ENCODE peak calls at places on chromosomes 6 and 20, in five cellular contexts. J, H, U, I and X are unnamed samples.

GRCh38 chr6:142802124-142802523 is 142.9 kb downstream of the HIVEP2 start:
- DNase-seq in J (peak), H (peak), U (no peak), I (no peak), X (peak)

GRCh38 chr6:134741193-134741521 is 208.7 kb downstream of the ALDH8A1 start:
- DNase-seq in J (no peak), H (peak), U (no peak), I (no peak), X (no peak)

GRCh38 chr20:23235173-23236027 is 115.2 kb upstream of the NXT1 start:
- DNase-seq in J (no peak), H (peak), U (peak), I (no peak), X (peak)

GRCh38 chr6:10809098-10809497 is 29.2 kb downstream of the MAK start:
- DNase-seq in J (no peak), H (no peak), U (no peak), I (no peak), X (no peak)

GRCh38 chr6:25419879-25420278 is 140.7 kb downstream of the CARMIL1 start:
- DNase-seq in J (no peak), H (no peak), U (no peak), I (no peak), X (no peak)

GRCh38 chr6:6332240-6332639 is 11.8 kb upstream of the F13A1 start:
- DNase-seq in J (no peak), H (no peak), U (no peak), I (no peak), X (no peak)

GRCh38 chr6:43669922-43670622 is 17.5 kb downstream of the MRPS18A start:
- DNase-seq in J (no peak), H (peak), U (no peak), I (no peak), X (peak)

GRCh38 chr20:33936651-33937050 is 57.1 kb upstream of the RALY start:
- DNase-seq in J (no peak), H (no peak), U (no peak), I (no peak), X (no peak)

GRCh38 chr6:23533954-23534725 is 591.9 kb upstream of the NRSN1 start:
- DNase-seq in J (no peak), H (no peak), U (no peak), I (no peak), X (peak)

GRCh38 chr6:149211046-149211571 is 106.4 kb upstream of the TAB2 start:
- DNase-seq in J (no peak), H (no peak), U (no peak), I (no peak), X (no peak)

GRCh38 chr20:32333988-32334885 is 23.9 kb upstream of the ASXL1 start:
- DNase-seq in J (no peak), H (peak), U (peak), I (peak), X (no peak)

GRCh38 chr6:109804020-109804419 is 112.9 kb downstream of the FIG4 start:
- DNase-seq in J (no peak), H (no peak), U (no peak), I (no peak), X (no peak)

GRCh38 chr6:105363100-105363754 is 39.7 kb downstream of the PREP start:
- DNase-seq in J (no peak), H (peak), U (no peak), I (no peak), X (peak)

GRCh38 chr6:113009682-113010081 is 662.6 kb downstream of the RFPL4B start:
- DNase-seq in J (no peak), H (no peak), U (no peak), I (no peak), X (no peak)

GRCh38 chr6:90892271-90892670 is 305.4 kb upstream of the MAP3K7 start:
- DNase-seq in J (no peak), H (no peak), U (no peak), I (no peak), X (no peak)

GRCh38 chr6:38088010-38088409 is 268.5 kb downstream of the ZFAND3 start:
- DNase-seq in J (no peak), H (no peak), U (no peak), I (no peak), X (no peak)

GRCh38 chr6:37096025-37096424 is 73.9 kb upstream of the PIM1 start:
- DNase-seq in J (no peak), H (no peak), U (peak), I (no peak), X (no peak)

GRCh38 chr20:24742989-24743388 is 206.1 kb upstream of the CST7 start:
- DNase-seq in J (no peak), H (no peak), U (no peak), I (no peak), X (no peak)

GRCh38 chr6:154274175-154274574 is 82.4 kb downstream of the IPCEF1 start:
- DNase-seq in J (no peak), H (no peak), U (no peak), I (no peak), X (no peak)

GRCh38 chr6:9456241-9456658 is 958.6 kb downstream of the TFAP2A start:
- DNase-seq in J (no peak), H (no peak), U (no peak), I (no peak), X (no peak)

GRCh38 chr6:118353564-118353963 is 194.5 kb upstream of the PLN start:
- DNase-seq in J (no peak), H (no peak), U (no peak), I (no peak), X (no peak)

GRCh38 chr6:24899647-24900325 is 36.0 kb downstream of the RIPOR2 start:
- DNase-seq in J (no peak), H (no peak), U (no peak), I (no peak), X (no peak)

GRCh38 chr6:125956506-125957390 is at the start of gene HINT3:
- DNase-seq in J (peak), H (peak), U (peak), I (peak), X (peak)

GRCh38 chr6:148818939-148819575 is 72.2 kb downstream of the UST start:
- DNase-seq in J (no peak), H (no peak), U (no peak), I (no peak), X (peak)

GRCh38 chr6:157182503-157183254 is 140.6 kb downstream of the TMEM242 start:
- DNase-seq in J (no peak), H (no peak), U (no peak), I (no peak), X (no peak)

GRCh38 chr6:147000545-147001488 is 203.4 kb upstream of the STXBP5 start:
- DNase-seq in J (peak), H (no peak), U (no peak), I (no peak), X (peak)

GRCh38 chr20:25464501-25465204 is 57.2 kb downstream of the GINS1 start:
- DNase-seq in J (no peak), H (no peak), U (no peak), I (no peak), X (peak)

GRCh38 chr20:20761302-20761701 is 48.9 kb upstream of the RALGAPA2 start:
- DNase-seq in J (no peak), H (no peak), U (no peak), I (no peak), X (no peak)

GRCh38 chr20:20755227-20755626 is 42.8 kb upstream of the RALGAPA2 start:
- DNase-seq in J (no peak), H (no peak), U (no peak), I (no peak), X (no peak)

GRCh38 chr20:20754758-20755157 is 42.3 kb upstream of the RALGAPA2 start:
- DNase-seq in J (no peak), H (no peak), U (no peak), I (no peak), X (no peak)

GRCh38 chr20:20755674-20756319 is 43.4 kb upstream of the RALGAPA2 start:
- DNase-seq in J (no peak), H (no peak), U (no peak), I (no peak), X (no peak)

GRCh38 chr20:20759132-20759531 is 46.7 kb upstream of the RALGAPA2 start:
- DNase-seq in J (no peak), H (no peak), U (no peak), I (no peak), X (no peak)
- TF ChIP-seq CTCF in J (no peak), H (no peak), U (no peak), I (no peak), X (no peak)

GRCh38 chr6:96760153-96760687 is 77.1 kb downstream of the GPR63 start:
- DNase-seq in J (no peak), H (no peak), U (no peak), I (no peak), X (no peak)
- TF ChIP-seq CTCF in J (no peak), H (no peak), U (peak), I (no peak), X (no peak)

GRCh38 chr6:151835396-151835795 is 27.9 kb downstream of the ESR1 start:
- DNase-seq in J (no peak), H (no peak), U (no peak), I (no peak), X (no peak)
- TF ChIP-seq CTCF in J (no peak), H (no peak), U (no peak), I (no peak), X (no peak)

GRCh38 chr6:21337263-21337662 is 256.3 kb upstream of the SOX4 start:
- DNase-seq in J (no peak), H (no peak), U (no peak), I (no peak), X (no peak)

GRCh38 chr6:21340563-21340962 is 253.0 kb upstream of the SOX4 start:
- DNase-seq in J (no peak), H (no peak), U (no peak), I (no peak), X (no peak)

GRCh38 chr6:21342496-21342895 is 251.1 kb upstream of the SOX4 start:
- DNase-seq in J (no peak), H (peak), U (no peak), I (no peak), X (peak)

DNA sequence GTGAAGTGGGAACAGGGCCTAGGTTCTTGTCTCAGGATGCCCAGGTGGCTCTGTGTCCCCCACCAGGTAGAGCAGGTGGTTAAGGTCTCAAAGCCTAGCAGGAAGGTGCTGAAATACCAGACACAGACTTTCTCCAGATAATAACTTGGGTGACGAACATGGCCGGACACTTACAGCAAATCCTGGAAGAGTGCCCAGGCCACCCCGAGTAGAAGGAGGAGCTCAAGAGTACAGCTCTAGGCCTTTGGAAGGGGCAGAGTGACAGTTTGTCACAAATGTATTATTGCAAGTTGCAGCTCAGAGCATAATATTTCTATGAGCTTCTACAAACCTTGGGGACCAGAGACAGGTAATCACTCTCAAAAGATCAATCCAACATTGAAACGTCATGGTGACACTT is 251.6 kb upstream of the SOX4 start:
- DNase-seq in J (no peak), H (peak), U (no peak), I (no peak), X (no peak)
- TF ChIP-seq CTCF in J (no peak), H (no peak), U (no peak), I (no peak), X (no peak)

GRCh38 chr6:139373928-139374356 is 506 bp downstream of the CITED2 start:
- DNase-seq in J (no peak), H (no peak), U (peak), I (no peak), X (no peak)

GRCh38 chr6:139376054-139376355 is 1.6 kb upstream of the CITED2 start:
- DNase-seq in J (no peak), H (no peak), U (no peak), I (no peak), X (peak)

GRCh38 chr6:139375239-139376053 is 998 bp upstream of the CITED2 start:
- DNase-seq in J (peak), H (peak), U (peak), I (peak), X (peak)

GRCh38 chr6:139373154-139373927 is 1.1 kb downstream of the CITED2 start:
- DNase-seq in J (no peak), H (peak), U (peak), I (peak), X (peak)

GRCh38 chr6:139374357-139375238 is at the start of gene CITED2:
- DNase-seq in J (peak), H (peak), U (peak), I (peak), X (peak)
- TF ChIP-seq CTCF in J (peak), H (peak), U (peak), I (no peak), X (peak)

GRCh38 chr6:20946037-20946436 is 411.8 kb downstream of the CDKAL1 start:
- DNase-seq in J (no peak), H (no peak), U (no peak), I (no peak), X (peak)
- TF ChIP-seq CTCF in J (peak), H (peak), U (no peak), I (no peak), X (peak)

DNA sequence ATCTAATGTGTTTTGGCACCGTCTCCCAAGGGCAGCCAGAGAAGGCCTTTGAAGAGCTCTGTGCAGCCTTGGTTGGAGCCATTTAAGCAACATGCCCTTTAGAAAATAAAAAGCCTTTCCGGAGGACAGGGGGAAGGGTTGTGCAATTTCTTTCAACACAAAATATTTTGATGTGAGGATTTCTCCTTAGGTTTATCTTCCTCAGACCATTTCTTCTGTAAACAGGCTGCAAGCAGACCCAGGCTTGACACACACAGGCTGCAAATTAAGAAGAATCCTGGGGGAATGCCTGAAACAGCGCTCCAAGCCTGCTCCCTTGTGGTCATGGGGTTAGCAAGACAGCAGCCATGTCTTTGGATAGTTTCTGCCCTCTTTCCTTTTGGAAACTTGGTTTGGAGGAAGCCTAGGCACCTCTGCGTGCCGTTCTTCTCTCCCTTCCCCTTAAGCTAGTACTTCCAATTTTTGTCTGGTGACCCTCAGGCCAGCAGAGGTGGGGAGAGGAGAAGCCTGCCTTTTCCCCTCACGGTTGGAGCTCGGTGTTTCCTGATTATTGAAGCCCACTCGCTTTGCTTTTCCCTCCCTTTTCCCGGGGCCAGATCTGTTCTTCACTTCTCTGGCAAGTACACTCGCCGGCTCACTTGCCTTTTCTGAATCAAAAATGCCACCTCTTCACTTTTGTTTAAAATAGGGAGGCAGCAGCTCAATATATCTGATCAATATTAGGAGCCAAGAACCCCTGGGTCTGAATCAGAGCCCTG is 39.6 kb upstream of the NOX3 start:
- DNase-seq in J (peak), H (peak), U (peak), I (no peak), X (peak)
- TF ChIP-seq CTCF in J (peak), H (peak), U (peak), I (no peak), X (peak)

GRCh38 chr20:6007529-6008103 is 46.2 kb downstream of the LRRN4 start:
- DNase-seq in J (no peak), H (no peak), U (no peak), I (no peak), X (no peak)

GRCh38 chr20:6014957-6015356 is 38.9 kb downstream of the LRRN4 start:
- DNase-seq in J (no peak), H (no peak), U (no peak), I (no peak), X (no peak)

GRCh38 chr20:6008254-6008653 is 45.6 kb downstream of the LRRN4 start:
- DNase-seq in J (peak), H (peak), U (peak), I (no peak), X (peak)

GRCh38 chr20:6014017-6014416 is 39.8 kb downstream of the LRRN4 start:
- DNase-seq in J (no peak), H (no peak), U (no peak), I (no peak), X (no peak)

GRCh38 chr20:6012166-6012565 is 41.7 kb downstream of the LRRN4 start:
- DNase-seq in J (no peak), H (no peak), U (no peak), I (no peak), X (no peak)
- TF ChIP-seq CTCF in J (no peak), H (no peak), U (no peak), I (no peak), X (no peak)